ENCODE peak calls at places on chromosomes 13 and 19, in nine cellular contexts. One of them, this sample, is unnamed.
A peak's percentile ranks its signal among the peaks of the same experiment; 100 is the strongest.

GRCh38 chr13:26051231-26052135 is at the start of gene SHISA2:
- DNase-seq in CD4-positive, alpha-beta T cell: peak; percentile 15
- DNase-seq in fibroblast of the aortic adventitia: peak; percentile 19
- DNase-seq in cardiac muscle cell: peak; percentile 83
- DNase-seq in foreskin fibroblast: no peak
- DNase-seq in heart left ventricle: no peak
- DNase-seq in lower leg skin: no peak
- DNase-seq in progenitor cell of endocrine pancreas: peak; percentile 40
- DNase-seq in Peyer's patch: peak; percentile 46
- DNase-seq in this sample: peak; percentile 69

GRCh38 chr19:51258761-51259160 is 7.9 kb downstream of the SIGLECL1 start:
- DNase-seq in foreskin fibroblast: no peak
- DNase-seq in lower leg skin: no peak
- DNase-seq in fibroblast of the aortic adventitia: no peak
- DNase-seq in Peyer's patch: no peak
- DNase-seq in CD4-positive, alpha-beta T cell: no peak
- DNase-seq in progenitor cell of endocrine pancreas: no peak
- DNase-seq in heart left ventricle: no peak
- DNase-seq in cardiac muscle cell: no peak
- DNase-seq in this sample: no peak

GRCh38 chr13:97119899-97120745 is 102.0 kb upstream of the MBNL2 start:
- DNase-seq in lower leg skin: no peak
- DNase-seq in progenitor cell of endocrine pancreas: no peak
- DNase-seq in fibroblast of the aortic adventitia: peak; percentile 17
- DNase-seq in heart left ventricle: no peak
- DNase-seq in Peyer's patch: no peak
- DNase-seq in CD4-positive, alpha-beta T cell: no peak
- DNase-seq in foreskin fibroblast: peak; percentile 64
- DNase-seq in cardiac muscle cell: no peak
- DNase-seq in this sample: no peak

GRCh38 chr19:3479177-3479818 is 1.0 kb downstream of the SMIM24 start:
- DNase-seq in heart left ventricle: no peak
- DNase-seq in CD4-positive, alpha-beta T cell: peak; percentile 50
- DNase-seq in progenitor cell of endocrine pancreas: no peak
- DNase-seq in lower leg skin: no peak
- DNase-seq in cardiac muscle cell: peak; percentile 29
- DNase-seq in fibroblast of the aortic adventitia: no peak
- DNase-seq in Peyer's patch: peak; percentile 71
- DNase-seq in foreskin fibroblast: no peak
- DNase-seq in this sample: peak; percentile 41

GRCh38 chr19:10762656-10763055 is 44.8 kb downstream of the DNM2 start:
- DNase-seq in progenitor cell of endocrine pancreas: no peak
- DNase-seq in lower leg skin: no peak
- DNase-seq in CD4-positive, alpha-beta T cell: peak; percentile 38
- DNase-seq in cardiac muscle cell: no peak
- DNase-seq in foreskin fibroblast: no peak
- DNase-seq in fibroblast of the aortic adventitia: no peak
- DNase-seq in heart left ventricle: no peak
- DNase-seq in Peyer's patch: peak; percentile 66
- DNase-seq in this sample: no peak

GRCh38 chr13:32978278-32978677 is 37.9 kb upstream of the KL start:
- DNase-seq in progenitor cell of endocrine pancreas: no peak
- DNase-seq in foreskin fibroblast: no peak
- DNase-seq in fibroblast of the aortic adventitia: no peak
- DNase-seq in cardiac muscle cell: no peak
- DNase-seq in heart left ventricle: no peak
- DNase-seq in Peyer's patch: no peak
- DNase-seq in lower leg skin: no peak
- DNase-seq in CD4-positive, alpha-beta T cell: no peak
- DNase-seq in this sample: no peak

GRCh38 chr13:41835871-41836270 is 125.0 kb downstream of the VWA8 start:
- DNase-seq in foreskin fibroblast: peak; percentile 77
- DNase-seq in Peyer's patch: no peak
- DNase-seq in progenitor cell of endocrine pancreas: no peak
- DNase-seq in heart left ventricle: no peak
- DNase-seq in lower leg skin: no peak
- DNase-seq in fibroblast of the aortic adventitia: peak; percentile 79
- DNase-seq in cardiac muscle cell: no peak
- DNase-seq in CD4-positive, alpha-beta T cell: no peak
- DNase-seq in this sample: no peak

GRCh38 chr13:37216340-37216739 is 110.9 kb upstream of the CSNK1A1L start:
- DNase-seq in progenitor cell of endocrine pancreas: no peak
- DNase-seq in lower leg skin: no peak
- DNase-seq in foreskin fibroblast: no peak
- DNase-seq in heart left ventricle: no peak
- DNase-seq in CD4-positive, alpha-beta T cell: no peak
- DNase-seq in cardiac muscle cell: no peak
- DNase-seq in fibroblast of the aortic adventitia: no peak
- DNase-seq in Peyer's patch: no peak
- DNase-seq in this sample: no peak

GRCh38 chr13:93409001-93409400 is 182.4 kb downstream of the GPC6 start:
- DNase-seq in cardiac muscle cell: no peak
- DNase-seq in fibroblast of the aortic adventitia: no peak
- DNase-seq in lower leg skin: no peak
- DNase-seq in progenitor cell of endocrine pancreas: no peak
- DNase-seq in Peyer's patch: no peak
- DNase-seq in foreskin fibroblast: no peak
- DNase-seq in heart left ventricle: no peak
- DNase-seq in CD4-positive, alpha-beta T cell: no peak
- DNase-seq in this sample: no peak

GRCh38 chr19:46369817-46370216 is 22.9 kb downstream of the PPP5C start:
- DNase-seq in heart left ventricle: no peak
- DNase-seq in CD4-positive, alpha-beta T cell: no peak
- DNase-seq in cardiac muscle cell: no peak
- DNase-seq in fibroblast of the aortic adventitia: no peak
- DNase-seq in Peyer's patch: no peak
- DNase-seq in progenitor cell of endocrine pancreas: no peak
- DNase-seq in lower leg skin: no peak
- DNase-seq in foreskin fibroblast: no peak
- DNase-seq in this sample: no peak

GRCh38 chr19:46373573-46374359 is 26.9 kb downstream of the PPP5C start:
- DNase-seq in cardiac muscle cell: no peak
- DNase-seq in heart left ventricle: peak; percentile 88
- DNase-seq in lower leg skin: peak; percentile 95
- DNase-seq in CD4-positive, alpha-beta T cell: no peak
- DNase-seq in Peyer's patch: peak; percentile 86
- DNase-seq in progenitor cell of endocrine pancreas: peak; percentile 37
- DNase-seq in fibroblast of the aortic adventitia: peak; percentile 28
- DNase-seq in foreskin fibroblast: peak; percentile 67
- DNase-seq in this sample: no peak

GRCh38 chr19:46368116-46368515 is 21.2 kb downstream of the PPP5C start:
- DNase-seq in progenitor cell of endocrine pancreas: no peak
- DNase-seq in heart left ventricle: no peak
- DNase-seq in fibroblast of the aortic adventitia: no peak
- DNase-seq in cardiac muscle cell: no peak
- DNase-seq in lower leg skin: peak; percentile 53
- DNase-seq in CD4-positive, alpha-beta T cell: no peak
- DNase-seq in foreskin fibroblast: no peak
- DNase-seq in Peyer's patch: no peak
- DNase-seq in this sample: no peak

GRCh38 chr19:46372901-46373572 is 26.1 kb downstream of the PPP5C start:
- DNase-seq in cardiac muscle cell: no peak
- DNase-seq in lower leg skin: peak; percentile 85
- DNase-seq in progenitor cell of endocrine pancreas: no peak
- DNase-seq in foreskin fibroblast: peak; percentile 35
- DNase-seq in fibroblast of the aortic adventitia: peak; percentile 41
- DNase-seq in heart left ventricle: no peak
- DNase-seq in Peyer's patch: peak; percentile 40
- DNase-seq in CD4-positive, alpha-beta T cell: no peak
- DNase-seq in this sample: no peak

DNA sequence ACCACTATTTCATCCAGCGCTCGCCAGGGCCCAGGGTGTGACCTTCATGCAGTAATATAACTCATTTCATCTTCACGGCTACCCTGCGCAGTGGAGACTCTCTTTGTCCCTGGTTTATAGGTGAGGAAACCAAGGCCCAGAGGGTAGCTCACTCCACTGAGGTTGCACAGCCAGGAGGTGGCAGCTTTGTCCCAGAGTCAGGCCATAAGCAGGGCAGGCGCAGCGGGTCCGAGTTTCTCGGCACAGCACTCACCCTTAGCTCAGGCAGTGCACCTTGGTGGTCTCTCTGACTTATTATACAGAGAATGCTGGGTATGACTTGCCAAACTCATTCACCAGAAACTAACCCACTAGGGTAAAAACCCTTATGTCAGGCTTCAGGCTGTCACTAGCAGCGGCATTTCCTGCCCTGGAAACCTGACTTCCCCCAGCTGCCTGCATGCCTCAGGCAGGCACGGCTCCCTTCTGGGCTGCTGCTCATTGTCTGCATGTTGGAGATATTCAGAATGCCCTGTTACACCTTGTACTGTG is 24.5 kb downstream of the PPP5C start:
- DNase-seq in cardiac muscle cell: no peak
- DNase-seq in progenitor cell of endocrine pancreas: no peak
- DNase-seq in Peyer's patch: peak; percentile 33
- DNase-seq in foreskin fibroblast: no peak
- DNase-seq in fibroblast of the aortic adventitia: no peak
- DNase-seq in heart left ventricle: no peak
- DNase-seq in CD4-positive, alpha-beta T cell: no peak
- DNase-seq in lower leg skin: peak; percentile 72
- DNase-seq in this sample: no peak
- TF ChIP-seq CTCF in cardiac muscle cell: no peak
- TF ChIP-seq CTCF in progenitor cell of endocrine pancreas: no peak
- TF ChIP-seq CTCF in Peyer's patch: no peak
- TF ChIP-seq CTCF in foreskin fibroblast: no peak
- TF ChIP-seq CTCF in fibroblast of the aortic adventitia: no peak
- TF ChIP-seq CTCF in heart left ventricle: no peak
- TF ChIP-seq CTCF in CD4-positive, alpha-beta T cell: no peak
- TF ChIP-seq CTCF in lower leg skin: no peak
- TF ChIP-seq CTCF in this sample: no peak

DNA sequence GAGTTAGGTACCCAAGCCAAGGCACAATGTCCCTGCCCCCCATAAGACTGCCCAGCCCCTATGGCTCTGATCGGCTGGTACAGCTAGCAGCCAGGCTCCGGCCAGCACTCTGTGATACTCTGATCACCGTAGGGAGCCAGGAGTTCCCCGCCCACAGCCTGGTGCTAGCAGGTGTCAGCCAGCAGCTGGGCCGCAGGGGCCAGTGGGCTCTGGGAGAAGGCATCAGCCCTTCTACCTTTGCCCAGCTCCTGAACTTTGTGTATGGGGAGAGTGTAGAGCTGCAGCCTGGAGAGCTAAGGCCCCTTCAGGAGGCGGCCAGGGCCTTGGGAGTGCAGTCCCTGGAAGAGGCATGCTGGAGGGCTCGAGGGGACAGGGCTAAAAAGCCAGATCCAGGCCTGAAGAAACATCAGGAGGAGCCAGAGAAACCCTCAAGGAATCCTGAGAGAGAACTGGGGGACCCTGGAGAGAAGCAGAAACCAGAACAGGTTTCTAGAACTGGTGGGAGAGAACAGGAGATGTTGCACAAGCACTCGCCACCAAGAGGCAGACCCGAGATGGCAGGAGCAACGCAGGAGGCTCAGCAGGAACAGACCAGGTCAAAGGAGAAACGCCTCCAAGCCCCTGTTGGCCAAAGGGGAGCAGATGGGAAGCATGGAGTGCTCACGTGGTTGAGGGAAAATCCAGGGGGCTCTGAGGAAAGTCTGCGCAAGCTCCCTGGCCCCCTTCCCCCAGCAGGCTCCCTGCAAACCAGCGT is 3.0 kb upstream of the KMT2B start:
- DNase-seq in Peyer's patch: no peak
- DNase-seq in cardiac muscle cell: no peak
- DNase-seq in CD4-positive, alpha-beta T cell: no peak
- DNase-seq in fibroblast of the aortic adventitia: no peak
- DNase-seq in foreskin fibroblast: no peak
- DNase-seq in lower leg skin: no peak
- DNase-seq in progenitor cell of endocrine pancreas: no peak
- DNase-seq in heart left ventricle: no peak
- DNase-seq in this sample: no peak
- TF ChIP-seq CTCF in Peyer's patch: no peak
- TF ChIP-seq CTCF in cardiac muscle cell: no peak
- TF ChIP-seq CTCF in CD4-positive, alpha-beta T cell: no peak
- TF ChIP-seq CTCF in fibroblast of the aortic adventitia: no peak
- TF ChIP-seq CTCF in foreskin fibroblast: no peak
- TF ChIP-seq CTCF in lower leg skin: no peak
- TF ChIP-seq CTCF in progenitor cell of endocrine pancreas: no peak
- TF ChIP-seq CTCF in heart left ventricle: no peak
- TF ChIP-seq CTCF in this sample: no peak

GRCh38 chr19:919157-920050 is 2.3 kb downstream of the KISS1R start:
- DNase-seq in progenitor cell of endocrine pancreas: no peak
- DNase-seq in cardiac muscle cell: peak; percentile 39
- DNase-seq in fibroblast of the aortic adventitia: no peak
- DNase-seq in Peyer's patch: peak; percentile 73
- DNase-seq in lower leg skin: no peak
- DNase-seq in heart left ventricle: peak; percentile 19
- DNase-seq in foreskin fibroblast: no peak
- DNase-seq in CD4-positive, alpha-beta T cell: peak; percentile 44
- DNase-seq in this sample: no peak

GRCh38 chr19:918481-919156 is 1.5 kb downstream of the KISS1R start:
- DNase-seq in lower leg skin: no peak
- DNase-seq in CD4-positive, alpha-beta T cell: no peak
- DNase-seq in progenitor cell of endocrine pancreas: no peak
- DNase-seq in cardiac muscle cell: peak; percentile 56
- DNase-seq in foreskin fibroblast: no peak
- DNase-seq in heart left ventricle: no peak
- DNase-seq in fibroblast of the aortic adventitia: no peak
- DNase-seq in Peyer's patch: no peak
- DNase-seq in this sample: peak; percentile 38

GRCh38 chr19:918152-918437 is 962 bp downstream of the KISS1R start:
- DNase-seq in heart left ventricle: no peak
- DNase-seq in progenitor cell of endocrine pancreas: no peak
- DNase-seq in Peyer's patch: no peak
- DNase-seq in cardiac muscle cell: no peak
- DNase-seq in foreskin fibroblast: no peak
- DNase-seq in lower leg skin: no peak
- DNase-seq in CD4-positive, alpha-beta T cell: no peak
- DNase-seq in fibroblast of the aortic adventitia: no peak
- DNase-seq in this sample: no peak

GRCh38 chr19:916645-917322 is 349 bp upstream of the KISS1R start:
- DNase-seq in foreskin fibroblast: no peak
- DNase-seq in heart left ventricle: no peak
- DNase-seq in CD4-positive, alpha-beta T cell: no peak
- DNase-seq in Peyer's patch: no peak
- DNase-seq in lower leg skin: no peak
- DNase-seq in progenitor cell of endocrine pancreas: no peak
- DNase-seq in cardiac muscle cell: peak; percentile 31
- DNase-seq in fibroblast of the aortic adventitia: no peak
- DNase-seq in this sample: no peak

GRCh38 chr19:917323-918151 is at the start of gene KISS1R:
- DNase-seq in fibroblast of the aortic adventitia: peak; percentile 12
- DNase-seq in foreskin fibroblast: no peak
- DNase-seq in progenitor cell of endocrine pancreas: peak; percentile 73
- DNase-seq in lower leg skin: no peak
- DNase-seq in CD4-positive, alpha-beta T cell: peak; percentile 46
- DNase-seq in cardiac muscle cell: peak; percentile 75
- DNase-seq in Peyer's patch: peak; percentile 80
- DNase-seq in heart left ventricle: no peak
- DNase-seq in this sample: peak; percentile 72
- TF ChIP-seq CTCF in fibroblast of the aortic adventitia: peak; percentile 27
- TF ChIP-seq CTCF in foreskin fibroblast: peak; percentile 40
- TF ChIP-seq CTCF in progenitor cell of endocrine pancreas: peak; percentile 84
- TF ChIP-seq CTCF in lower leg skin: no peak
- TF ChIP-seq CTCF in CD4-positive, alpha-beta T cell: peak; percentile 81
- TF ChIP-seq CTCF in cardiac muscle cell: peak; percentile 44
- TF ChIP-seq CTCF in Peyer's patch: peak; percentile 61
- TF ChIP-seq CTCF in heart left ventricle: peak; percentile 56
- TF ChIP-seq CTCF in this sample: peak; percentile 57

DNA sequence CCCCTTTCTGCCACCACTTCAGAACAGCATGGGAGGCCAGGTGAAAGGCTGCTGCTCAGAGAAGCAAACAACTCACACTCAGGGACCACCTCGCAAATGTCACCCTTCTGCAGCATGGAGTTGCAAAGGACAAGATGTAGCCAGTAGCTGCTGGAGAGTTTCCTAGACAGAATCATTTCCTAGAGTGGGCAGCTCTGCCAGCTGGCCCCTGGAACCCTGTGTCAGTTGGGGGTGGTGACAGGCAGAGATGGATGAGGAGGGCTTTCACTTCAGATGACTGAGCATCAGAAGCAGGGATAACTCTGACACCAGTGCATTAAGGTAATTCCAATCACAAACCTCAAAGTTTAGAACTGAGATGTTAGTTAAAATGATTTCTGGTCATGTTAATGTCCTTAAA is 34.4 kb upstream of the EPHX3 start:
- DNase-seq in Peyer's patch: no peak
- DNase-seq in fibroblast of the aortic adventitia: no peak
- DNase-seq in heart left ventricle: no peak
- DNase-seq in CD4-positive, alpha-beta T cell: no peak
- DNase-seq in foreskin fibroblast: no peak
- DNase-seq in lower leg skin: no peak
- DNase-seq in progenitor cell of endocrine pancreas: no peak
- DNase-seq in cardiac muscle cell: no peak
- DNase-seq in this sample: no peak
- TF ChIP-seq CTCF in Peyer's patch: no peak
- TF ChIP-seq CTCF in fibroblast of the aortic adventitia: no peak
- TF ChIP-seq CTCF in heart left ventricle: no peak
- TF ChIP-seq CTCF in CD4-positive, alpha-beta T cell: no peak
- TF ChIP-seq CTCF in foreskin fibroblast: no peak
- TF ChIP-seq CTCF in lower leg skin: no peak
- TF ChIP-seq CTCF in progenitor cell of endocrine pancreas: no peak
- TF ChIP-seq CTCF in cardiac muscle cell: no peak
- TF ChIP-seq CTCF in this sample: no peak

This sample was measured in nephron progenitor cell.